ENCODE peak calls at places on chromosomes 2 and 18, in four cellular contexts. A, V, D and X are unnamed samples. For H3K9me1, the result is how much of the 10 kb centered on the place peaks cover.

GRCh38 chr2:222747526-222748160 is 76.2 kb downstream of the MOGAT1 start:
- DNase-seq in A (no peak), V (no peak), D (no peak), X (no peak)

GRCh38 chr2:126828051-126828450 is 70.6 kb upstream of the TEX51 start:
- DNase-seq in A (no peak), V (no peak), D (no peak), X (no peak)

GRCh38 chr2:19361325-19361990 is 3.0 kb upstream of the OSR1 start:
- DNase-seq in A (no peak), V (no peak), D (no peak), X (peak)

GRCh38 chr2:62774555-62775366 is 69.2 kb downstream of the EHBP1 start:
- DNase-seq in A (peak), V (peak), D (no peak), X (peak)

GRCh38 chr18:40935423-40935822 is 1019.6 kb upstream of the PIK3C3 start:
- DNase-seq in A (peak), V (peak), D (no peak), X (peak)

GRCh38 chr2:158782616-158783015 is 12.5 kb upstream of the DAPL1 start:
- DNase-seq in A (no peak), V (no peak), D (no peak), X (no peak)

GRCh38 chr2:121101093-121101715 is 183.8 kb downstream of the TFCP2L1 start:
- DNase-seq in A (no peak), V (no peak), D (no peak), X (no peak)

GRCh38 chr18:8422391-8422790 is 186.8 kb upstream of the RAB12 start:
- DNase-seq in A (no peak), V (no peak), D (no peak), X (no peak)

GRCh38 chr2:70922591-70923234 is 13.0 kb upstream of the ATP6V1B1 start:
- DNase-seq in A (no peak), V (no peak), D (no peak), X (no peak)

GRCh38 chr18:2380101-2380500 is 191.2 kb downstream of the METTL4 start:
- DNase-seq in A (no peak), V (no peak), D (no peak), X (no peak)

GRCh38 chr2:11784747-11785610 is 38.5 kb downstream of the LPIN1 start:
- DNase-seq in A (peak), V (peak), D (no peak), X (peak)

GRCh38 chr18:9838144-9838877 is 47.5 kb upstream of the TXNDC2 start:
- DNase-seq in A (no peak), V (no peak), D (no peak), X (no peak)

GRCh38 chr2:109407401-109408335 is 206.1 kb downstream of the SEPTIN10 start:
- DNase-seq in A (no peak), V (no peak), D (peak), X (no peak)

GRCh38 chr2:66440692-66441091 is 5.8 kb downstream of the MEIS1 start:
- DNase-seq in A (no peak), V (no peak), D (no peak), X (peak)

GRCh38 chr2:162014751-162015150 is 59.3 kb downstream of the DPP4 start:
- DNase-seq in A (no peak), V (peak), D (no peak), X (no peak)

GRCh38 chr2:124959582-124959981 is 934.5 kb downstream of the CNTNAP5 start:
- DNase-seq in A (no peak), V (no peak), D (no peak), X (no peak)

GRCh38 chr18:51137051-51137729 is 60.3 kb downstream of the MEX3C start:
- DNase-seq in A (no peak), V (no peak), D (no peak), X (no peak)

GRCh38 chr2:137467246-137467862 is 496.9 kb upstream of the HNMT start:
- DNase-seq in A (peak), V (no peak), D (no peak), X (peak)

GRCh38 chr2:41605914-41606313 is 441.9 kb upstream of the PKDCC start:
- DNase-seq in A (no peak), V (no peak), D (no peak), X (no peak)

DNA sequence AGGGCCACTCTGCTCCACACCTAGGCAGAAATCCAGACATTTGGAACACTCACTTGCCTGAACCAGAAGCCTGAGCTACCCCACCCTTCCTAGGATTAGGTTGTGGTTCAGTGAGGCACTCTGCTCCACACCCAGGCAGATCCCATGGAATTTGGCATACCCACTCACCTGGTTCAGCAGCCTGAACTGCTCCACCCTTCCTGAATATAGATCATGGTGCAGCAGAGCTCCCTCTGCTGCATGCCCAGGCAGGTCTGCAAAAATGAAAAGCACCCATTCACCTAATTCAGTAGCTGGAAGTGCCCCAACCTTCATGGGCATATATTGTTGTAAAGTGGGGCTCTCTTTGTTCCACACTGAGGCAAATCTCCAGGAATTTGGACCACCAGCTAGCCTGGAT is 185.1 kb upstream of the CNTNAP5 start:
- DNase-seq in A (no peak), V (no peak), D (no peak), X (no peak)
- H3K9me1 ChIP-seq in A (under half), V (under half), D (under half), X (under half)

GRCh38 chr2:149364839-149365238 is 34.5 kb downstream of the LYPD6 start:
- DNase-seq in A (no peak), V (no peak), D (no peak), X (no peak)
- H3K9me1 ChIP-seq in A (under half), V (under half), D (under half), X (under half)

DNA sequence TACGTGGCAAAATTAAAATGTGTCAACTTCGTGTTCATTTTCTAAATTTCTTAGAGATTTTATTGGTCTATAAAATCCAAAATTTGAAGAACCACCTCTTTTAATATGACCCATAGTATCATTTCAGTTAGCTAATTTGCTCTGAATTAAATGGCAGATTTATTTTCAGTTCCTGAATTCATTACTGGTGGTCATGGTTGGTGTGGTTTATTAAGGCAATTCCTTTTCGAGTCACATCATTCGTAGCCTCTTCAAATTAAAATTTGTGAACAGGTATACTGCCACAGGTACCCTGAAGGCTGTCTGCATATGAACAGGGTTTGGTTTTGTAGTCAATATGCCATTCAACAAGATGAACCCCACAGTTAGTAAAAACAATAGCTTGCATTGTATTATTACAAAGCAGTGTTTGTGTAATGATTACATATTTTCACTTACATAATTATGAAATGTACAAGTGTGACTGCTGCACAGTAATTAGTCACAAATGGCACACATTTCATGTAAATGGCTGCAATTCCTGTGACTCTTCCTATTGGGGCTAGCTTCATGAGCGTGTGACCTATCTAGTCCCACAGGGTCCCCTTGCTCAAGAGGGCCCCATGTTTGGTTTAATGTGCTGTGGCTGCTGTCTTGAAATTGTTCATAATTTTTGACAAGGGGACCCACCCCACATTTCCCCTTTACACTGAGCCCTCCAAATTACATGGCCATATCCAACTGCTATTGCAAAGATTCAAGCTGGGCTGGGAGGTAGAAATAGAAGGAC is 48.8 kb downstream of the CDC42EP3 start:
- DNase-seq in A (no peak), V (no peak), D (no peak), X (no peak)
- H3K9me1 ChIP-seq in A (under half), V (under half), D (under half), X (under half)

GRCh38 chr2:160464996-160465395 is 28.6 kb downstream of the RBMS1 start:
- DNase-seq in A (no peak), V (no peak), D (no peak), X (no peak)

GRCh38 chr2:160465406-160465805 is 28.2 kb downstream of the RBMS1 start:
- DNase-seq in A (no peak), V (no peak), D (no peak), X (no peak)

GRCh38 chr2:160460333-160460731 is 33.3 kb downstream of the RBMS1 start:
- DNase-seq in A (no peak), V (no peak), D (no peak), X (no peak)

GRCh38 chr2:160464017-160464416 is 29.6 kb downstream of the RBMS1 start:
- DNase-seq in A (no peak), V (no peak), D (no peak), X (no peak)

GRCh38 chr2:160463245-160463644 is 30.4 kb downstream of the RBMS1 start:
- DNase-seq in A (no peak), V (no peak), D (no peak), X (no peak)
- H3K9me1 ChIP-seq in A (under half), V (under half), D (under half), X (under half)

GRCh38 chr2:176463527-176463926 is 194.3 kb downstream of the MTX2 start:
- DNase-seq in A (no peak), V (no peak), D (no peak), X (no peak)
- H3K9me1 ChIP-seq in A (under half), V (under half), D (under half), X (under half)

GRCh38 chr2:30024281-30024680 is 102.9 kb upstream of the ALK start:
- DNase-seq in A (no peak), V (no peak), D (no peak), X (no peak)
- H3K9me1 ChIP-seq in A (under half), V (under half), D (under half), X (under half)